ENCODE peak calls at places on chromosomes 12 and 14, in five cellular contexts. H, M, J, K and W are unnamed samples.

GRCh38 chr14:85466678-85467077 is 63.3 kb upstream of the FLRT2 start:
- DNase-seq in H (peak; percentile 45), M (no peak), J (no peak), K (no peak), W (no peak)

GRCh38 chr12:100404769-100405407 is 48.0 kb downstream of the SLC17A8 start:
- DNase-seq in H (peak; percentile 40), M (peak; percentile 37), J (peak; percentile 67), K (peak; percentile 87), W (peak; percentile 93)

GRCh38 chr12:97960741-97961608 is 498.4 kb downstream of the RMST start:
- DNase-seq in H (no peak), M (peak; percentile 22), J (peak; percentile 36), K (peak; percentile 64), W (peak; percentile 51)

GRCh38 chr12:20950248-20950647 is 139.7 kb downstream of the SLCO1B3 start:
- DNase-seq in H (no peak), M (peak; percentile 3), J (no peak), K (no peak), W (no peak)

GRCh38 chr14:99518441-99519346 is 37.5 kb downstream of the CCNK start:
- DNase-seq in H (peak; percentile 32), M (peak; percentile 64), J (peak; percentile 65), K (peak; percentile 97), W (peak; percentile 84)

GRCh38 chr12:33605776-33606175 is 166.2 kb upstream of the SYT10 start:
- DNase-seq in H (no peak), M (no peak), J (no peak), K (no peak), W (peak; percentile 58)

GRCh38 chr12:106764738-106765137 is 9.7 kb upstream of the RIC8B start:
- DNase-seq in H (no peak), M (no peak), J (no peak), K (no peak), W (peak; percentile 54)

GRCh38 chr14:49173765-49174373 is 412.3 kb downstream of the RPS29 start:
- DNase-seq in H (peak; percentile 69), M (peak; percentile 81), J (peak; percentile 70), K (peak; percentile 84), W (peak; percentile 84)

GRCh38 chr14:54715244-54715643 is 148.3 kb downstream of the SAMD4A start:
- DNase-seq in H (peak; percentile 53), M (no peak), J (no peak), K (no peak), W (no peak)

GRCh38 chr12:75890660-75891059 is 140.9 kb downstream of the PHLDA1 start:
- DNase-seq in H (no peak), M (no peak), J (no peak), K (no peak), W (no peak)

GRCh38 chr12:46244273-46244672 is 24.6 kb downstream of the SLC38A1 start:
- DNase-seq in H (no peak), M (no peak), J (no peak), K (no peak), W (no peak)

GRCh38 chr14:81350344-81351096 is 49.6 kb downstream of the STON2 start:
- DNase-seq in H (no peak), M (no peak), J (no peak), K (no peak), W (no peak)

GRCh38 chr14:72515779-72516770 is 377.8 kb downstream of the DPF3 start:
- DNase-seq in H (peak; percentile 69), M (peak; percentile 30), J (no peak), K (no peak), W (no peak)

GRCh38 chr12:116126610-116127009 is 150.9 kb downstream of the MED13L start:
- DNase-seq in H (peak; percentile 62), M (peak; percentile 52), J (no peak), K (no peak), W (no peak)

GRCh38 chr12:125202421-125202820 is 137.2 kb downstream of the AACS start:
- DNase-seq in H (no peak), M (no peak), J (no peak), K (no peak), W (no peak)

GRCh38 chr12:77339610-77340009 is 274.2 kb upstream of the E2F7 start:
- DNase-seq in H (peak; percentile 43), M (no peak), J (no peak), K (no peak), W (no peak)

GRCh38 chr12:91704446-91704845 is 441.2 kb downstream of the BTG1 start:
- DNase-seq in H (peak; percentile 19), M (no peak), J (no peak), K (no peak), W (no peak)

GRCh38 chr14:94394025-94394493 is 5.7 kb upstream of the SERPINA1 start:
- DNase-seq in H (no peak), M (no peak), J (no peak), K (no peak), W (no peak)

GRCh38 chr14:92886337-92886736 is 36.6 kb upstream of the CHGA start:
- DNase-seq in H (no peak), M (no peak), J (no peak), K (no peak), W (no peak)

GRCh38 chr14:104822821-104823615 is 22.1 kb downstream of the ZBTB42 start:
- DNase-seq in H (no peak), M (no peak), J (no peak), K (no peak), W (no peak)

GRCh38 chr12:104738371-104738710 is 219.7 kb downstream of the SLC41A2 start:
- DNase-seq in H (no peak), M (no peak), J (no peak), K (no peak), W (peak; percentile 8)

GRCh38 chr14:65186951-65187350 is 84.6 kb upstream of the MAX start:
- DNase-seq in H (no peak), M (no peak), J (no peak), K (no peak), W (no peak)

GRCh38 chr14:63524537-63525155 is 18.5 kb downstream of the PPP2R5E start:
- DNase-seq in H (no peak), M (no peak), J (no peak), K (no peak), W (no peak)

GRCh38 chr12:64821116-64821630 is 3.3 kb upstream of the TBC1D30 start:
- DNase-seq in H (no peak), M (no peak), J (no peak), K (no peak), W (no peak)

GRCh38 chr12:59113831-59114273 is 193.5 kb upstream of the LRIG3 start:
- DNase-seq in H (peak; percentile 81), M (peak; percentile 79), J (peak; percentile 80), K (peak; percentile 88), W (peak; percentile 86)

GRCh38 chr12:18145924-18146323 is 55.9 kb upstream of the RERGL start:
- DNase-seq in H (no peak), M (no peak), J (no peak), K (no peak), W (no peak)

GRCh38 chr12:94172031-94172430 is 23.7 kb downstream of the PLXNC1 start:
- DNase-seq in H (peak; percentile 46), M (peak; percentile 87), J (no peak), K (no peak), W (no peak)

GRCh38 chr14:73786942-73787759 is 64.5 kb upstream of the PTGR2 start:
- DNase-seq in H (peak; percentile 35), M (peak; percentile 37), J (no peak), K (peak; percentile 81), W (peak; percentile 38)

GRCh38 chr14:70644016-70644415 is 2.3 kb downstream of the TTC9 start:
- DNase-seq in H (no peak), M (no peak), J (no peak), K (no peak), W (no peak)
- H3K4me3 ChIP-seq in H (no peak overlapping the region), M (no peak overlapping the region), J (no peak overlapping the region), K (peak overlapping the region; percentile 91), W (no peak overlapping the region)

GRCh38 chr14:90816686-90817436 is 631 bp upstream of the TTC7B start:
- DNase-seq in H (no peak), M (no peak), J (no peak), K (peak; percentile 63), W (no peak)
- H3K14ac ChIP-seq in H (no peak overlapping the region), M (no peak overlapping the region), J (peak overlapping the region; percentile 86), K (no peak overlapping the region), W (peak overlapping the region; percentile 79)

GRCh38 chr12:27273114-27273513 is 29.0 kb downstream of the STK38L start:
- DNase-seq in H (no peak), M (no peak), J (no peak), K (no peak), W (no peak)
- H3K4me1 ChIP-seq in H (peaks cover 10% of the 10 kb centered on the region), M (peaks cover 2% of the 10 kb centered on the region), J (peaks cover 15% of the 10 kb centered on the region), K (peaks cover 18% of the 10 kb centered on the region), W (no peaks in the 10 kb centered on the region)

GRCh38 chr14:20331048-20331613 is 1.9 kb downstream of the CCNB1IP1 start:
- DNase-seq in H (no peak), M (peak; percentile 7), J (no peak), K (no peak), W (no peak)

GRCh38 chr14:20329355-20329754 is 3.7 kb downstream of the CCNB1IP1 start:
- DNase-seq in H (no peak), M (no peak), J (no peak), K (no peak), W (no peak)

GRCh38 chr14:20332946-20333782 is at the start of gene CCNB1IP1:
- DNase-seq in H (peak; percentile 91), M (peak; percentile 93), J (peak; percentile 64), K (peak; percentile 61), W (peak; percentile 80)

GRCh38 chr14:20332386-20332945 is 613 bp downstream of the CCNB1IP1 start:
- DNase-seq in H (no peak), M (peak; percentile 46), J (no peak), K (no peak), W (peak; percentile 20)

GRCh38 chr14:20334017-20334416 is 938 bp upstream of the CCNB1IP1 start:
- DNase-seq in H (no peak), M (no peak), J (no peak), K (no peak), W (no peak)
- H3K4me3 ChIP-seq in H (no peak overlapping the region), M (no peak overlapping the region), J (no peak overlapping the region), K (no peak overlapping the region), W (no peak overlapping the region)

DNA sequence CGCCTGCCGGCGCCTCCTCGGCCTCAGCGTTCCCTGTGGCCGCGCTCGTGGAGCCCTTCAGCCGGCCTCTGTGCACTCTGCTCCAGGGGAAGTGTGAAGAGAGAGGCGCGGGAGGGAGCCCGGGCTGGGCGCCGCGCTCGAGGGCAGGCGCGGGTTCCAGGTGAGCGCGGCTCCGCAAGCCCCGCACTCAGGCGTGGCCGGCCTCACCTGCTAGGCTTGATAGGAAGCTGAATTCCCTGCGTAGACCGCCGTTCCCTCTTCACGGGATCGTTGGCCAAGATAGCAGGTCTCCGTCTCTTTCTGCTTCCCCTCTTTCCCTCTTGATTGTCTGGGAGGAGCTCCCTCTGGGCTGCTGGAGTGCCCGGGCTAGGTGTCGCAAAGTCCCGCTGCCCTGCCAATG is 89.7 kb downstream of the ASCL4 start:
- DNase-seq in H (no peak), M (no peak), J (no peak), K (peak; percentile 63), W (no peak)
- H3K14ac ChIP-seq in H (no peak overlapping the region), M (no peak overlapping the region), J (no peak overlapping the region), K (no peak overlapping the region), W (no peak overlapping the region)

GRCh38 chr14:33932033-33932432 is 18.8 kb downstream of the EGLN3 start:
- DNase-seq in H (no peak), M (no peak), J (no peak), K (no peak), W (no peak)
- H3K4me1 ChIP-seq in H (no peaks in the 10 kb centered on the region), M (no peaks in the 10 kb centered on the region), J (no peaks in the 10 kb centered on the region), K (peaks cover 22% of the 10 kb centered on the region), W (no peaks in the 10 kb centered on the region)

GRCh38 chr14:101876539-101876938 is 87.8 kb upstream of the DYNC1H1 start:
- DNase-seq in H (peak; percentile 18), M (peak; percentile 80), J (no peak), K (no peak), W (peak; percentile 12)
- H3K4me3 ChIP-seq in H (no peak overlapping the region), M (no peak overlapping the region), J (no peak overlapping the region), K (no peak overlapping the region), W (no peak overlapping the region)